ENCODE peak calls at places on chromosomes 4 and X, in eight cellular contexts. I is AG04450, A is pulmonary artery endothelial cell, M is epithelial cell of prostate, X is SJSA1, Y is NCI-H748 treated with DMSO at 0.1 percent for 48 hours, P is M059J, N is EH. U is an unnamed sample.
A peak's percentile ranks its signal among the peaks of the same experiment; 100 is the strongest.

GRCh38 chr4:26484538-26484937 is 5.7 kb downstream of the CCKAR start:
- DNase-seq in I (no peak), A (no peak), M (no peak), X (no peak), Y (no peak), P (no peak), N (peak; percentile 31), U (no peak)

GRCh38 chr4:173121044-173121685 is 47.4 kb upstream of the GALNT7 start:
- DNase-seq in I (no peak), A (no peak), M (no peak), X (no peak), Y (no peak), P (no peak), N (peak; percentile 43), U (no peak)

GRCh38 chr4:22501715-22502095 is 14.2 kb downstream of the ADGRA3 start:
- DNase-seq in I (no peak), A (no peak), M (no peak), X (no peak), Y (no peak), P (no peak), N (no peak), U (no peak)

GRCh38 chr4:153258750-153259149 is 54.5 kb downstream of the TRIM2 start:
- DNase-seq in I (no peak), A (no peak), M (no peak), X (no peak), Y (no peak), P (no peak), N (no peak), U (no peak)

GRCh38 chrX:110418220-110418856 is 59.7 kb downstream of the RTL9 start:
- DNase-seq in I (peak; percentile 50), A (no peak), M (no peak), X (peak; percentile 47), Y (no peak), P (peak; percentile 70), N (peak; percentile 75), U (peak; percentile 68)

GRCh38 chr4:26021417-26022345 is 107.7 kb downstream of the SMIM20 start:
- DNase-seq in I (no peak), A (no peak), M (no peak), X (no peak), Y (no peak), P (no peak), N (peak; percentile 41), U (no peak)

GRCh38 chrX:73916931-73917657 is 354.1 kb downstream of the CHIC1 start:
- DNase-seq in I (peak; percentile 63), A (peak; percentile 93), M (peak; percentile 12), X (peak; percentile 86), Y (no peak), P (peak; percentile 97), N (peak; percentile 93), U (peak; percentile 91)

GRCh38 chrX:40420899-40421729 is 159.7 kb upstream of the ATP6AP2 start:
- DNase-seq in I (no peak), A (no peak), M (no peak), X (no peak), Y (no peak), P (peak; percentile 57), N (no peak), U (peak; percentile 81)

GRCh38 chr4:173534439-173534838 is 4.4 kb upstream of the HAND2 start:
- DNase-seq in I (no peak), A (no peak), M (no peak), X (no peak), Y (no peak), P (no peak), N (no peak), U (no peak)

GRCh38 chr4:7153711-7154110 is 38.6 kb upstream of the SORCS2 start:
- DNase-seq in I (no peak), A (no peak), M (no peak), X (no peak), Y (no peak), P (no peak), N (no peak), U (no peak)

GRCh38 chrX:11629593-11630211 is 36.0 kb downstream of the ARHGAP6 start:
- DNase-seq in I (peak; percentile 8), A (no peak), M (peak; percentile 1), X (no peak), Y (no peak), P (peak; percentile 62), N (peak; percentile 53), U (peak; percentile 64)

GRCh38 chr4:7353846-7354610 is 80.7 kb downstream of the PSAPL1 start:
- DNase-seq in I (no peak), A (no peak), M (no peak), X (no peak), Y (no peak), P (no peak), N (no peak), U (no peak)

GRCh38 chr4:17605236-17605635 is 9.2 kb upstream of the MED28 start:
- DNase-seq in I (no peak), A (no peak), M (no peak), X (no peak), Y (no peak), P (no peak), N (peak; percentile 11), U (no peak)

GRCh38 chr4:82467442-82467841 is 37.1 kb downstream of the ENOPH1 start:
- DNase-seq in I (no peak), A (peak; percentile 10), M (no peak), X (no peak), Y (no peak), P (no peak), N (no peak), U (no peak)

GRCh38 chr4:108982786-108983185 is 219.9 kb upstream of the ETNPPL start:
- DNase-seq in I (no peak), A (no peak), M (no peak), X (no peak), Y (no peak), P (no peak), N (peak; percentile 45), U (peak; percentile 1)

GRCh38 chr4:139728840-139729239 is 63.2 kb downstream of the MGST2 start:
- DNase-seq in I (no peak), A (no peak), M (no peak), X (no peak), Y (peak; percentile 61), P (no peak), N (no peak), U (no peak)

GRCh38 chr4:31194823-31195222 is 474.7 kb downstream of the PCDH7 start:
- DNase-seq in I (no peak), A (no peak), M (no peak), X (no peak), Y (peak; percentile 89), P (no peak), N (no peak), U (no peak)

U was measured in RPMI7951.